ENCODE peak calls at places on chromosomes 16 and 17, in four cellular contexts. B, K, Q and T are unnamed samples.
A peak's percentile ranks its signal among the peaks of the same experiment; 100 is the strongest.

GRCh38 chr17:48375356-48375755 is 54.7 kb downstream of the SKAP1 start:
- DNase-seq in B (no peak), K (no peak), Q (peak; percentile 35), T (peak; percentile 1)

GRCh38 chr17:67390006-67390645 is 13.0 kb downstream of the PITPNC1 start:
- DNase-seq in Q (peak; percentile 21), B (no peak), K (no peak), T (no peak)

GRCh38 chr17:59501690-59502089 is 63.7 kb upstream of the DHX40 start:
- DNase-seq in B (no peak), Q (no peak), K (no peak), T (no peak)

GRCh38 chr16:74984194-74984669 is 691 bp downstream of the WDR59 start:
- DNase-seq in K (no peak), B (no peak), Q (peak; percentile 34), T (no peak)

GRCh38 chr16:81938331-81939163 is 72.7 kb downstream of the SDR42E1 start:
- DNase-seq in B (no peak), K (no peak), Q (no peak), T (no peak)

GRCh38 chr17:30093463-30094147 is 23.0 kb upstream of the NSRP1 start:
- DNase-seq in B (peak; percentile 46), K (no peak), Q (peak; percentile 58), T (no peak)

GRCh38 chr17:81845361-81845760 is 10.5 kb upstream of the PPP1R27 start:
- DNase-seq in K (no peak), B (no peak), Q (no peak), T (no peak)

GRCh38 chr16:80899804-80900592 is 95.6 kb upstream of the CDYL2 start:
- DNase-seq in K (peak; percentile 83), Q (peak; percentile 76), B (peak; percentile 61), T (peak; percentile 71)

GRCh38 chr16:57042157-57043111 is 49.9 kb upstream of the CPNE2 start:
- DNase-seq in K (no peak), B (no peak), Q (peak; percentile 36), T (no peak)

GRCh38 chr16:57873218-57873617 is 70.9 kb upstream of the KIFC3 start:
- DNase-seq in K (no peak), B (no peak), Q (no peak), T (no peak)

GRCh38 chr17:17129466-17129865 is 76.7 kb downstream of the PLD6 start:
- DNase-seq in B (no peak), K (no peak), Q (no peak), T (no peak)

GRCh38 chr17:16068323-16068722 is 68.7 kb downstream of the TTC19 start:
- DNase-seq in B (no peak), Q (peak; percentile 17), K (no peak), T (no peak)

GRCh38 chr16:14310519-14310991 is 239.4 kb downstream of the MRTFB start:
- DNase-seq in Q (peak; percentile 50), K (no peak), B (no peak), T (no peak)

GRCh38 chr17:77145635-77146632 is 5.2 kb downstream of the SEC14L1 start:
- DNase-seq in B (no peak), K (peak; percentile 67), Q (peak; percentile 76), T (no peak)

GRCh38 chr16:24738895-24739294 is 9.4 kb downstream of the TNRC6A start:
- DNase-seq in Q (no peak), B (no peak), K (no peak), T (no peak)

GRCh38 chr16:24734382-24734781 is 4.9 kb downstream of the TNRC6A start:
- DNase-seq in K (no peak), B (no peak), Q (peak; percentile 72), T (peak; percentile 32)

GRCh38 chr16:24736758-24737157 is 7.3 kb downstream of the TNRC6A start:
- DNase-seq in Q (no peak), B (no peak), K (no peak), T (no peak)

GRCh38 chr16:24737391-24737871 is 8.0 kb downstream of the TNRC6A start:
- DNase-seq in Q (peak; percentile 70), B (no peak), K (no peak), T (no peak)

GRCh38 chr16:24737916-24738594 is 8.6 kb downstream of the TNRC6A start:
- DNase-seq in B (no peak), Q (no peak), K (no peak), T (no peak)
- H3K27ac ChIP-seq in B (no peak overlapping the region), Q (peak overlapping the region; percentile 73), K (peak overlapping the region; percentile 22), T (peak overlapping the region; percentile 41)

GRCh38 chr16:3183445-3184139 is 4.4 kb upstream of the OR1F1 start:
- DNase-seq in B (no peak), K (no peak), Q (no peak), T (no peak)
- TF ChIP-seq CTCF in B (no peak), K (no peak), Q (no peak), T (no peak)

GRCh38 chr17:2335726-2336214 is 487 bp downstream of the TSR1 start:
- DNase-seq in Q (no peak), K (no peak), B (no peak), T (no peak)
- H3K27ac ChIP-seq in Q (peak overlapping the region; percentile 84), K (peak overlapping the region; percentile 93), B (peak overlapping the region; percentile 73), T (peak overlapping the region; percentile 31)

GRCh38 chr17:76000755-76001521 is at the start of gene CDK3:
- DNase-seq in Q (no peak), B (no peak), K (no peak), T (no peak)
- TF ChIP-seq CTCF in Q (no peak), B (no peak), K (no peak), T (no peak)

DNA sequence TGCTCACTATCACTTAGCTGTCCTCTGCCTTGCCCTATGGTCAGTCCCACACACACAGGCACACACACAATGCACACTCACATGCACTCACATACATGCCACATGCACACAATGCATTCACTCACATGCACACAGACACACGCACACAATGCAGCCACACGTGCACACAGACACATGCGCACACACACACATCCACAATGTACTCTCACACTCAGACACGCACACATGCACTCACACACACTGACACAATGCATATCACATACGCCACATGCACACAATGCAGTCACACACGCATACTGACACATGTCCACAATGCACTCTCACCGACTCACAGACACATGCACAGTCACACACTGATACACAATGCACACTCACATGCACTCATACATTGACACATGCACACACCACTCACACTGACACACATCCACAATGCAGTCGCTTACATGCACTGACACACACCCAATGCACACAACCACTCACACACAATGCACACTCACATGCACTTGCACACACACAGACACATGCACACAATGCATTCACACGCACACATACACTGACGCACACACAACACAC is 99.7 kb downstream of the ENGASE start:
- DNase-seq in B (no peak), Q (no peak), K (no peak), T (no peak)
- H3K27ac ChIP-seq in B (no peak overlapping the region), Q (no peak overlapping the region), K (no peak overlapping the region), T (no peak overlapping the region)

GRCh38 chr17:78575340-78575739 is 1.9 kb downstream of the DNAH17 start:
- DNase-seq in B (no peak), K (no peak), Q (no peak), T (no peak)

GRCh38 chr17:78572277-78573205 is 4.7 kb downstream of the DNAH17 start:
- DNase-seq in B (no peak), K (no peak), Q (no peak), T (no peak)

GRCh38 chr17:78575899-78576298 is 1.3 kb downstream of the DNAH17 start:
- DNase-seq in B (no peak), Q (no peak), K (no peak), T (no peak)

GRCh38 chr17:78576389-78577112 is 645 bp downstream of the DNAH17 start:
- DNase-seq in B (no peak), K (no peak), Q (no peak), T (no peak)

GRCh38 chr17:78573955-78574354 is 3.2 kb downstream of the DNAH17 start:
- DNase-seq in K (no peak), Q (no peak), B (no peak), T (no peak)
- TF ChIP-seq CTCF in K (no peak), Q (no peak), B (no peak), T (no peak)

DNA sequence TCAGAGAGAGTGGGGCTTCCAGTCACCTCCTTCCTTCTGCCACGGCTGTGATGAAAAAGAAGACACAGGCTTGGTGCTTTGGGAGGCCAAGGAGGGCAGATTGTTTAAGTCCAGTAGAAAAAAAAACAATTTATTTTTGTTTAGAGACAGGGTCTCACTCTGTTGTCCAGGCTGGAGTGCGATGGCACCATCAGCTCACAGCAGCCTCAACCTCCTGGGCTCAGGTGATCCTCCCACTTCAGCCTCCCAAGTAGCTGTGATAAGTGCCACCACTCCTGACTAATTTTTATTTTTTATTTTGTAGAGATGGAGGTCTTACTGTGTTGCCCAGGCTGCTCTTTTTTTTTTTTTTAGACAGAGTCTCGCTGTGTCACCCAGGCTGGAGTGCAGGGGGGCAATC is 2.7 kb upstream of the MVD start:
- DNase-seq in B (no peak), Q (no peak), K (no peak), T (no peak)
- H3K27ac ChIP-seq in B (no peak overlapping the region), Q (no peak overlapping the region), K (no peak overlapping the region), T (no peak overlapping the region)

DNA sequence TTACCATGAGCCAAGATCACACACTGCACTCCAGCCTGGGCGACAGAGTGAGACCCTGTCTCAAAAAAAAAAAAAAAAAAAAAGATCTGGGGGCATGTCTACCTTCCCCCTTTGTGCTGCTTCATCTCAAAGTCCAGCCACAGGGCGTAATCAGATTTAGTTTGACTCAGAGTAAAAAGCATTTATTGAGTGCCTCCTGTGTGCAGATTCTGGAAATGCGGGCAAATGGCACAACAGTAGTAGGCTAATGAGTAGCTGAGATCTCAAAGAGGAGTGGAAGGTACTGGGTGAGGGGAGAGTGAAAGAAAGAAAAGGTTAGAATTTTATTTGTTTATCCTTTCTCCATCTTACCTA is 9.1 kb upstream of the NR1D1 start:
- DNase-seq in B (no peak), K (no peak), Q (no peak), T (no peak)
- TF ChIP-seq CTCF in B (peak; percentile 10), K (no peak), Q (peak; percentile 19), T (no peak)

GRCh38 chr16:25158401-25158800 is 46.9 kb downstream of the LCMT1 start:
- DNase-seq in Q (peak; percentile 31), K (no peak), B (no peak), T (no peak)

GRCh38 chr16:25151996-25152395 is 40.5 kb downstream of the LCMT1 start:
- DNase-seq in K (no peak), B (no peak), Q (peak; percentile 58), T (no peak)

GRCh38 chr16:25161753-25162152 is 50.2 kb downstream of the LCMT1 start:
- DNase-seq in Q (no peak), K (no peak), B (no peak), T (no peak)

GRCh38 chr16:25157476-25157875 is 45.9 kb downstream of the LCMT1 start:
- DNase-seq in B (no peak), Q (no peak), K (no peak), T (no peak)

GRCh38 chr16:25155553-25156460 is 44.3 kb downstream of the LCMT1 start:
- DNase-seq in B (no peak), K (no peak), Q (peak; percentile 34), T (no peak)
- H3K27ac ChIP-seq in B (no peak overlapping the region), K (no peak overlapping the region), Q (no peak overlapping the region), T (no peak overlapping the region)